ENCODE peak calls at places on chromosomes 4 and X, in four cellular contexts. F, W, I and Q are unnamed samples.
A peak's percentile ranks its signal among the peaks of the same experiment; 100 is the strongest.

GRCh38 chrX:25003066-25003849 is 12.5 kb downstream of the ARX start:
- DNase-seq in F (no peak), W (no peak), I (no peak), Q (no peak)

GRCh38 chrX:107730991-107731766 is 44.4 kb downstream of the TSC22D3 start:
- DNase-seq in F (no peak), W (no peak), I (no peak), Q (no peak)

GRCh38 chrX:31500920-31501319 is 429.1 kb upstream of the FTHL17 start:
- DNase-seq in F (no peak), W (no peak), I (no peak), Q (peak; percentile 1)

GRCh38 chr4:1133033-1133432 is 19.7 kb upstream of the RNF212 start:
- DNase-seq in F (no peak), W (no peak), I (peak; percentile 38), Q (no peak)

GRCh38 chr4:56465599-56466295 is 1.7 kb upstream of the SRP72 start:
- DNase-seq in F (no peak), W (no peak), I (no peak), Q (peak; percentile 36)

GRCh38 chr4:79225360-79225759 is 100.5 kb downstream of the NAA11 start:
- DNase-seq in F (no peak), W (no peak), I (no peak), Q (peak; percentile 48)

GRCh38 chr4:138765442-138765841 is 250.1 kb upstream of the NOCT start:
- DNase-seq in F (no peak), W (no peak), I (no peak), Q (no peak)

GRCh38 chr4:159480826-159481225 is 377.9 kb downstream of the RAPGEF2 start:
- DNase-seq in F (no peak), W (no peak), I (no peak), Q (no peak)

GRCh38 chr4:80192937-80193336 is 4.4 kb upstream of the PRDM8 start:
- DNase-seq in F (no peak), W (peak; percentile 42), I (no peak), Q (peak; percentile 72)

GRCh38 chrX:23980063-23980462 is 46.9 kb downstream of the KLHL15 start:
- DNase-seq in F (no peak), W (no peak), I (no peak), Q (no peak)

GRCh38 chr4:163681208-163681821 is 186.8 kb downstream of the TMA16 start:
- DNase-seq in F (no peak), W (peak; percentile 22), I (no peak), Q (peak; percentile 55)

GRCh38 chrX:139204903-139205667 is 325.5 kb upstream of the F9 start:
- DNase-seq in F (peak; percentile 84), W (no peak), I (no peak), Q (peak; percentile 57)

GRCh38 chr4:175421506-175421905 is 390.6 kb downstream of the GPM6A start:
- DNase-seq in F (no peak), W (no peak), I (no peak), Q (peak; percentile 44)

GRCh38 chr4:53717064-53717549 is 125.8 kb upstream of the LNX1 start:
- DNase-seq in F (no peak), W (no peak), I (no peak), Q (no peak)

GRCh38 chr4:38688676-38689355 is 24.8 kb downstream of the KLF3 start:
- DNase-seq in F (no peak), W (no peak), I (no peak), Q (no peak)

GRCh38 chr4:118849867-118850812 is 14.2 kb upstream of the SEC24D start:
- DNase-seq in F (no peak), W (no peak), I (no peak), Q (peak; percentile 25)

GRCh38 chr4:41622816-41623215 is 84.9 kb downstream of the LIMCH1 start:
- DNase-seq in F (no peak), W (no peak), I (no peak), Q (no peak)
- TF ChIP-seq CTCF in F (no peak), W (no peak), I (no peak), Q (no peak)

DNA sequence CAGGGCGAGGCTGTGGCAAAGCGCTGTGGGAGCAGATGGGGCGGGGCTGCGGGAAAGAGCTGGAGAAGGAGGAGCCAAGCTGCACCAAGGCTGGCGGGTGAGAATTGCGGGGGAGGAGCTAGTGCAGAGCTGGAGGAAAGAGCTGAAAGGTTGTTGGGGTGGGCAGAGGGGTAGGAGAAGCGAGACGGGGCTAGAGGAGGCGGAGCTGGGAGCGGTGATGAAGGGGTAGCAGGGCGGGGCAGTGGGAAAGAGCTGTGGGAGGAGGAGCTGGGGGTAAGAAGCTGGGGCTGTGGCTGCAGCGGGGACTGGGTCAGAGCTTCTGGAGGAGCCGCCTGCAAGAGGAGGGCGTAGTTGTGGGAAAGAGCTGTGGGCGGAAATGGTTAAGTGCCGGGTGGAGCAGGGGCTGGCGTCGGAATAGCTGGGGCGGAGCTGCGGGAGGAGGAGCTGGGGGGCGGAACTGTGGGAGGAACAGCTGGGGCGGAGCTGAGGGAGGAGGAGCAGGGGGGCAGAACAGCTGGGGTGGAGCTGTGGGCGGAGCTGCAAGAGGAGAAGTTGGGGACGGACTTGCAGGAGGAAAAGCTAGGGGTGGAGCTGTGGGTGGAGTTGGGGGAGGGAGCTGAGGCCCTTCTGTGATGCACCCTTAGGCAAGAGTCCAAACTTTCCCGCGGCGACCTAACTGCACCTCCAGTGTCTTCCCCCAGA is 1.9 kb upstream of the EOLA2 start:
- DNase-seq in F (peak; percentile 97), W (peak; percentile 95), I (peak; percentile 95), Q (peak; percentile 95)
- TF ChIP-seq CTCF in F (no peak), W (no peak), I (no peak), Q (no peak)

DNA sequence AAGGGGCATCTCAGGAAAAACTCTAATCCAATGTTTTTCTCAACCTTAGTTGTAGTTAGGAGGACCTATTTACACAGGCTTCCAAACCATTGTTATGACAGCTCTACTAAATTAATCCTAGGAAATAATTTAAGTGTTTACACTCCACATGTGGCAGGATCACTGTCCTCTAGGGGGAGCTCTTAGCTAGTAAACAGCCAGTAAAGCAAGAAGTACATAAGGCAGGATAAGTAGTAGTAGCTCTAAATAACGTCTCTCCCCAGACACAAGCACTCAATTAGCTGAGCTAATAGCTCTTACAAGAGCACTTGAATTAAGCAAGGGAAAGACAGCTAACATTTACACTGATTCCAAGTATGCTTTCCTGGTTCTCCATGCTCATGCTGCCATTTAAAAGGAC is 37.3 kb downstream of the NUDT11 start:
- DNase-seq in F (no peak), W (no peak), I (no peak), Q (peak; percentile 58)
- TF ChIP-seq CTCF in F (no peak), W (no peak), I (no peak), Q (peak; percentile 51)

GRCh38 chrX:12950851-12951589 is 23.9 kb upstream of the TMSB4X start:
- DNase-seq in F (no peak), W (no peak), I (no peak), Q (peak; percentile 55)
- TF ChIP-seq CTCF in F (peak; percentile 36), W (no peak), I (no peak), Q (peak; percentile 49)